ENCODE peak calls at places on chromosomes 16 and 17, in nine cellular contexts. O is NCI-H1436; S is frontal cortex; E is substantia nigra; Q is H7; R is testis; W is nephron progenitor cell; T is CD4-positive, alpha-beta T cell; V is memory B cell. P is an unnamed sample.

GRCh38 chr16:74998481-74999207 is at the start of gene ZNRF1:
- DNase-seq in R (peak; percentile 83), E (peak; percentile 36), W (peak; percentile 95), S (peak; percentile 96), O (peak; percentile 65), Q (peak; percentile 97), V (peak; percentile 65), T (peak; percentile 66), P (peak; percentile 87)

GRCh38 chr17:50664788-50665458 is 30.2 kb downstream of the ABCC3 start:
- DNase-seq in S (no peak), E (no peak), W (no peak), R (no peak), T (no peak), O (no peak), Q (no peak), V (no peak), P (no peak)

GRCh38 chr17:39755550-39756375 is 18.0 kb downstream of the GRB7 start:
- DNase-seq in S (no peak), R (no peak), Q (peak; percentile 57), T (peak; percentile 51), W (no peak), O (no peak), V (peak; percentile 84), E (no peak), P (no peak)

GRCh38 chr16:79316004-79316458 is 284.5 kb downstream of the MAF start:
- DNase-seq in E (no peak), R (no peak), O (no peak), T (no peak), S (no peak), Q (no peak), V (no peak), W (no peak), P (no peak)

GRCh38 chr17:77373298-77374169 is 232.8 kb downstream of the SEC14L1 start:
- DNase-seq in S (no peak), V (peak; percentile 50), E (no peak), O (no peak), W (peak; percentile 53), Q (peak; percentile 83), R (peak; percentile 61), T (no peak), P (no peak)

GRCh38 chr17:76720211-76720610 is 6.2 kb downstream of the JMJD6 start:
- DNase-seq in T (no peak), E (no peak), O (no peak), R (no peak), Q (no peak), V (no peak), W (no peak), S (no peak), P (no peak)

GRCh38 chr17:78512976-78513375 is 64.2 kb downstream of the DNAH17 start:
- DNase-seq in W (no peak), E (no peak), S (no peak), V (no peak), Q (no peak), T (no peak), O (no peak), R (no peak), P (no peak)

GRCh38 chr17:78558181-78558850 is 18.9 kb downstream of the DNAH17 start:
- DNase-seq in O (no peak), R (no peak), V (no peak), W (no peak), S (no peak), T (no peak), E (no peak), Q (no peak), P (no peak)

GRCh38 chr17:76005263-76006149 is 4.9 kb downstream of the CDK3 start:
- DNase-seq in S (peak; percentile 81), Q (peak; percentile 95), O (peak; percentile 77), E (peak; percentile 17), R (peak; percentile 88), T (peak; percentile 77), W (peak; percentile 86), V (peak; percentile 75), P (peak; percentile 67)

GRCh38 chr17:37098910-37099664 is 150.3 kb downstream of the AATF start:
- DNase-seq in O (no peak), R (no peak), Q (no peak), T (no peak), S (no peak), V (no peak), W (no peak), E (no peak), P (no peak)

GRCh38 chr17:19650826-19651225 is 2.3 kb downstream of the ALDH3A2 start:
- DNase-seq in Q (no peak), V (no peak), O (no peak), W (no peak), S (no peak), R (no peak), T (no peak), E (no peak), P (no peak)

GRCh38 chr17:60901806-60902205 is 224.2 kb downstream of the BCAS3 start:
- DNase-seq in R (no peak), E (no peak), T (no peak), Q (no peak), W (no peak), S (no peak), V (no peak), O (no peak), P (no peak)

GRCh38 chr16:67608367-67608766 is 36.6 kb upstream of the CARMIL2 start:
- DNase-seq in O (no peak), E (no peak), R (no peak), V (no peak), W (no peak), Q (no peak), S (no peak), T (no peak), P (no peak)

GRCh38 chr16:79257958-79258490 is 342.5 kb downstream of the MAF start:
- DNase-seq in S (no peak), Q (no peak), T (no peak), W (no peak), V (no peak), R (peak; percentile 21), O (no peak), E (no peak), P (no peak)

GRCh38 chr16:51116353-51116752 is 34.7 kb downstream of the SALL1 start:
- DNase-seq in T (no peak), S (no peak), E (no peak), V (no peak), O (no peak), Q (no peak), W (no peak), R (no peak), P (no peak)

GRCh38 chr17:55318081-55318480 is 53.3 kb downstream of the HLF start:
- DNase-seq in R (no peak), E (no peak), T (no peak), W (no peak), S (no peak), Q (no peak), O (no peak), V (no peak), P (no peak)

GRCh38 chr17:55420067-55420775 is 1.4 kb downstream of the MMD start:
- DNase-seq in E (no peak), R (no peak), O (no peak), S (no peak), T (no peak), V (peak; percentile 68), W (no peak), Q (no peak), P (no peak)

GRCh38 chr16:70634861-70635260 is 11.5 kb upstream of the IL34 start:
- DNase-seq in R (no peak), V (no peak), O (no peak), W (no peak), Q (no peak), E (no peak), T (no peak), S (no peak), P (no peak)

GRCh38 chr16:11796227-11797165 is 562 bp downstream of the ZC3H7A start:
- DNase-seq in R (peak; percentile 73), E (peak; percentile 2), O (no peak), T (no peak), Q (peak; percentile 89), S (peak; percentile 49), W (peak; percentile 61), V (peak; percentile 6), P (no peak)

GRCh38 chr16:529012-529575 is 1.6 kb downstream of the CAPN15 start:
- DNase-seq in O (no peak), Q (no peak), E (no peak), T (no peak), W (no peak), R (no peak), V (no peak), S (no peak), P (no peak)

GRCh38 chr17:61321344-61321743 is 78.3 kb upstream of the TBX2 start:
- DNase-seq in E (no peak), S (no peak), R (no peak), Q (no peak), O (no peak), V (no peak), W (no peak), T (no peak), P (no peak)

GRCh38 chr16:57984443-57985203 is 13.7 kb upstream of the CNGB1 start:
- DNase-seq in E (no peak), S (no peak), R (peak; percentile 90), V (peak; percentile 66), Q (peak; percentile 100), O (no peak), W (peak; percentile 99), T (peak; percentile 88), P (peak; percentile 95)

GRCh38 chr16:54489225-54489781 is 202.7 kb upstream of the IRX3 start:
- DNase-seq in E (no peak), S (no peak), V (no peak), W (no peak), O (peak; percentile 71), Q (no peak), R (no peak), T (no peak), P (no peak)

GRCh38 chr17:726331-726919 is 6.0 kb upstream of the TLCD3A start:
- DNase-seq in S (no peak), R (no peak), T (no peak), V (no peak), E (no peak), Q (peak; percentile 59), O (no peak), W (no peak), P (no peak)

GRCh38 chr16:84629580-84629979 is 11.7 kb upstream of the COTL1 start:
- DNase-seq in W (no peak), Q (no peak), T (no peak), S (no peak), R (no peak), E (no peak), V (no peak), O (no peak), P (no peak)

P was measured in neuronal stem cell.